ENCODE peak calls at places on chromosomes 16 and 17, in seven cellular contexts. P, U, W, H, Q, E and O are unnamed samples.

GRCh38 chr16:53600076-53600475 is 97.1 kb upstream of the AKTIP start:
- DNase-seq in H (no peak), E (peak), U (no peak), W (peak), Q (no peak), P (no peak), O (no peak)

GRCh38 chr17:31444026-31444425 is 52.6 kb downstream of the RAB11FIP4 start:
- DNase-seq in P (no peak), Q (no peak), U (no peak), W (peak), H (no peak), E (no peak), O (no peak)

GRCh38 chr17:76407509-76407908 is 23.1 kb downstream of the SPHK1 start:
- DNase-seq in E (no peak), U (no peak), W (no peak), H (no peak), Q (no peak), P (no peak), O (no peak)

GRCh38 chr16:13012591-13012990 is 111.2 kb downstream of the SHISA9 start:
- DNase-seq in H (no peak), U (no peak), W (no peak), Q (no peak), E (no peak), P (no peak), O (no peak)

GRCh38 chr16:69077251-69077650 is 28.2 kb upstream of the HAS3 start:
- DNase-seq in W (no peak), H (no peak), E (peak), Q (peak), U (no peak), P (no peak), O (peak)

GRCh38 chr16:83095926-83096692 is 469.3 kb downstream of the CDH13 start:
- DNase-seq in U (no peak), H (peak), E (peak), Q (no peak), P (no peak), W (peak), O (peak)

GRCh38 chr17:79469646-79470045 is 141.2 kb downstream of the RBFOX3 start:
- DNase-seq in U (no peak), W (no peak), E (no peak), Q (no peak), P (no peak), H (no peak), O (no peak)

GRCh38 chr16:10368984-10369551 is 16.8 kb upstream of the ATF7IP2 start:
- DNase-seq in E (no peak), W (no peak), Q (no peak), H (no peak), P (no peak), U (no peak), O (no peak)

GRCh38 chr16:80824623-80825364 is 20.4 kb upstream of the CDYL2 start:
- DNase-seq in W (peak), U (no peak), H (peak), P (peak), E (peak), Q (peak), O (peak)

GRCh38 chr16:66480265-66481080 is 53.4 kb downstream of the BEAN1 start:
- DNase-seq in H (no peak), E (no peak), U (no peak), P (no peak), Q (no peak), W (no peak), O (no peak)

GRCh38 chr17:61399131-61400057 is at the start of gene TBX2:
- DNase-seq in P (no peak), E (peak), W (peak), U (peak), H (peak), Q (no peak), O (peak)

GRCh38 chr17:80805032-80805751 is 186.4 kb upstream of the CHMP6 start:
- DNase-seq in U (no peak), W (no peak), P (no peak), E (no peak), Q (no peak), H (no peak), O (no peak)

GRCh38 chr16:719815-720506 is 985 bp upstream of the ANTKMT start:
- DNase-seq in W (peak), P (peak), U (no peak), E (no peak), Q (no peak), H (no peak), O (no peak)

GRCh38 chr17:72031219-72031906 is 89.5 kb upstream of the SOX9 start:
- DNase-seq in Q (no peak), W (no peak), U (no peak), E (no peak), H (no peak), P (no peak), O (no peak)

GRCh38 chr16:85777583-85778310 is 21.6 kb downstream of the EMC8 start:
- DNase-seq in P (no peak), U (no peak), H (no peak), Q (no peak), W (no peak), E (no peak), O (no peak)

GRCh38 chr17:31321971-31322370 is 549 bp upstream of the EVI2A start:
- DNase-seq in P (peak), H (no peak), E (no peak), Q (no peak), U (no peak), W (no peak), O (no peak)

GRCh38 chr17:14575349-14575966 is 274.6 kb downstream of the HS3ST3B1 start:
- DNase-seq in H (no peak), U (no peak), Q (no peak), E (peak), P (no peak), W (peak), O (no peak)

GRCh38 chr17:7889166-7889584 is 586 bp downstream of the CHD3 start:
- DNase-seq in W (peak), P (peak), U (peak), H (no peak), Q (no peak), E (peak), O (peak)

GRCh38 chr17:77838748-77839147 is 119.8 kb upstream of the TNRC6C start:
- DNase-seq in E (no peak), W (no peak), U (no peak), P (no peak), H (no peak), Q (no peak), O (no peak)

GRCh38 chr16:68973611-68974120 is 130.3 kb downstream of the TANGO6 start:
- DNase-seq in E (no peak), Q (no peak), W (no peak), U (no peak), P (no peak), H (no peak), O (no peak)

GRCh38 chr17:76371656-76372628 is 12.5 kb upstream of the SPHK1 start:
- DNase-seq in E (peak), H (peak), U (peak), W (peak), Q (peak), P (no peak), O (peak)

GRCh38 chr17:67995568-67996191 is 589 bp downstream of the C17orf58 start:
- DNase-seq in H (no peak), U (peak), W (peak), P (no peak), E (no peak), Q (no peak), O (peak)